ENCODE peak calls at places on chromosomes 7 and 10, in ten cellular contexts. One of them, this sample, is unnamed.

GRCh38 chr10:110003524-110003885 is 4.3 kb upstream of the ADD3 start:
- DNase-seq in endothelial cell of umbilical vein: no peak
- DNase-seq in A549: no peak
- DNase-seq in K562: no peak
- DNase-seq in NB4: no peak
- DNase-seq in H1: no peak
- DNase-seq in HepG2: no peak
- DNase-seq in WTC11: no peak
- DNase-seq in SK-N-SH: no peak
- DNase-seq in GM12878: no peak
- DNase-seq in this sample: no peak

GRCh38 chr7:149261829-149262617 is at the start of gene ZNF783:
- DNase-seq in endothelial cell of umbilical vein: peak
- DNase-seq in A549: peak
- DNase-seq in K562: peak
- DNase-seq in NB4: peak
- DNase-seq in H1: peak
- DNase-seq in HepG2: peak
- DNase-seq in WTC11: peak
- DNase-seq in SK-N-SH: peak
- DNase-seq in GM12878: peak
- DNase-seq in this sample: peak

GRCh38 chr10:94225589-94225988 is 137.2 kb downstream of the NOC3L start:
- DNase-seq in endothelial cell of umbilical vein: peak
- DNase-seq in A549: peak
- DNase-seq in K562: no peak
- DNase-seq in NB4: no peak
- DNase-seq in H1: no peak
- DNase-seq in HepG2: no peak
- DNase-seq in WTC11: peak
- DNase-seq in SK-N-SH: no peak
- DNase-seq in GM12878: no peak
- DNase-seq in this sample: no peak

GRCh38 chr7:131355917-131356777 is 28.5 kb downstream of the MKLN1 start:
- DNase-seq in endothelial cell of umbilical vein: no peak
- DNase-seq in A549: no peak
- DNase-seq in K562: no peak
- DNase-seq in NB4: no peak
- DNase-seq in H1: no peak
- DNase-seq in HepG2: no peak
- DNase-seq in WTC11: no peak
- DNase-seq in SK-N-SH: no peak
- DNase-seq in GM12878: no peak
- DNase-seq in this sample: no peak

GRCh38 chr7:28984631-28985030 is 26.5 kb upstream of the TRIL start:
- DNase-seq in endothelial cell of umbilical vein: peak
- DNase-seq in A549: peak
- DNase-seq in K562: no peak
- DNase-seq in NB4: peak
- DNase-seq in H1: no peak
- DNase-seq in HepG2: no peak
- DNase-seq in WTC11: no peak
- DNase-seq in SK-N-SH: peak
- DNase-seq in GM12878: no peak
- DNase-seq in this sample: no peak

GRCh38 chr7:94266278-94266677 is 128.4 kb upstream of the COL1A2 start:
- DNase-seq in endothelial cell of umbilical vein: no peak
- DNase-seq in A549: no peak
- DNase-seq in K562: no peak
- DNase-seq in NB4: peak
- DNase-seq in H1: no peak
- DNase-seq in HepG2: no peak
- DNase-seq in WTC11: no peak
- DNase-seq in SK-N-SH: no peak
- DNase-seq in GM12878: no peak
- DNase-seq in this sample: no peak

GRCh38 chr10:113529575-113529974 is 23.3 kb upstream of the HABP2 start:
- DNase-seq in endothelial cell of umbilical vein: no peak
- DNase-seq in A549: no peak
- DNase-seq in K562: no peak
- DNase-seq in NB4: no peak
- DNase-seq in H1: no peak
- DNase-seq in HepG2: no peak
- DNase-seq in WTC11: no peak
- DNase-seq in SK-N-SH: no peak
- DNase-seq in GM12878: no peak
- DNase-seq in this sample: no peak

GRCh38 chr7:117716707-117717294 is 156.4 kb downstream of the CTTNBP2 start:
- DNase-seq in endothelial cell of umbilical vein: no peak
- DNase-seq in A549: no peak
- DNase-seq in K562: no peak
- DNase-seq in NB4: no peak
- DNase-seq in H1: no peak
- DNase-seq in HepG2: no peak
- DNase-seq in WTC11: no peak
- DNase-seq in SK-N-SH: no peak
- DNase-seq in GM12878: no peak
- DNase-seq in this sample: no peak

GRCh38 chr10:12010353-12010752 is 32.3 kb downstream of the UPF2 start:
- DNase-seq in endothelial cell of umbilical vein: no peak
- DNase-seq in A549: no peak
- DNase-seq in K562: no peak
- DNase-seq in NB4: no peak
- DNase-seq in H1: no peak
- DNase-seq in HepG2: no peak
- DNase-seq in WTC11: no peak
- DNase-seq in SK-N-SH: no peak
- DNase-seq in GM12878: no peak
- DNase-seq in this sample: no peak

GRCh38 chr7:53418834-53419482 is 383.5 kb downstream of the POM121L12 start:
- DNase-seq in endothelial cell of umbilical vein: no peak
- DNase-seq in A549: no peak
- DNase-seq in K562: no peak
- DNase-seq in NB4: no peak
- DNase-seq in H1: no peak
- DNase-seq in HepG2: no peak
- DNase-seq in WTC11: no peak
- DNase-seq in SK-N-SH: no peak
- DNase-seq in GM12878: no peak
- DNase-seq in this sample: no peak

DNA sequence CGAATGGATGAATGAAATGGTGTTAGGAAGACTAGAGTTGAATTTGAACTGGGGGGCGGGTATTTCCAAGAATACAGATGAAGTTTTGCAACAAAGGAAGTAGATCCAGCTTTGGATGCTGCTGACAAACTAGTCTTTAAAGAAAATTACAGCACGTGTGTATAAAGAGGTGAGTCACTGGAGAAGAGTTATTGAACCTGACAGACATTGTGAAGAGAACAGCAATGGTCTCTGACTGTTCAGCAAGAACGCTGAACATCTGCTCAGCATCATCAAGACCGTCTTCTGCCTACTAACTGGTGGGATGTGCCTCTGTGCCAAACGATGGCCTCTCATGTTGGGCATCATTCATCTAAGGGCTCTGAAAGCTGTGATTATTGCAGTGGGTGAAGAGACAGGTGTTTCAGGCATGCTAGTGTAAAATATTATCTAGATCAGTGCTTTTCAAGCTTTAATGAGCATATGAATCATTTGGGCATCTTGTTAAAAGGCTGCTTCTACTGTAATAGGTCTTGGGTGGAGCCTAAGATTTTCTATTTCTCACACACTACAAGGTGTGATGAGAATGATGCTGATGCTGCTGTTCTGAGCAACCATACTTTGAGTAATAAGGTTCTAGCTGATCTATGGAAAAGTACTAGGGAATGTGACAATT is 291.3 kb downstream of the PTEN start:
- DNase-seq in endothelial cell of umbilical vein: no peak
- DNase-seq in A549: no peak
- DNase-seq in K562: no peak
- DNase-seq in NB4: no peak
- DNase-seq in H1: no peak
- DNase-seq in HepG2: no peak
- DNase-seq in WTC11: no peak
- DNase-seq in SK-N-SH: no peak
- DNase-seq in GM12878: no peak
- DNase-seq in this sample: no peak
- TF ChIP-seq MAX in endothelial cell of umbilical vein: no peak
- TF ChIP-seq MAX in A549: no peak
- TF ChIP-seq MAX in K562: no peak
- TF ChIP-seq MAX in NB4: no peak
- TF ChIP-seq MAX in H1: no peak
- TF ChIP-seq MAX in HepG2: no peak
- TF ChIP-seq MAX in WTC11: no peak
- TF ChIP-seq MAX in SK-N-SH: peak
- TF ChIP-seq MAX in GM12878: no peak
- TF ChIP-seq MAX in this sample: no peak

DNA sequence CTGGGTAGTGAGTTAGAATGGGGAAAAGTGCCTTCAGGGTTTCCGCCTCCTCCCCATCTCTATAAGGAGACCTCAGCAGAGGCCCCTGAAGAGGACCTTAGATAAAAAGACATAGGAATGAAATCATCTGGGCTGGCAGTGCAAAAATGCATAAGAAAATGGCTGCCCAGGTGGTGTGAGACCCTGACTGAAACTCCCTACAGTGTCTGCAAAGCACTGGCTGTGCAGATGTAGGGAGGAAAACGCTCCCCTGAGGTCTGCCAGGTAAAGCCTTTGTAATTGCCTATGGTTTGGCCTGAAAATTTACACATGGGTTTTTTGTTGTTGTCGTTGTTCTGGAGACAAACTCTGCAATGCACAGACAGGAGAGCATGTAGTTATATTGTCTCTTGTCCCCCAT is 128.1 kb upstream of the VWC2 start:
- DNase-seq in endothelial cell of umbilical vein: no peak
- DNase-seq in A549: no peak
- DNase-seq in K562: no peak
- DNase-seq in NB4: no peak
- DNase-seq in H1: no peak
- DNase-seq in HepG2: no peak
- DNase-seq in WTC11: no peak
- DNase-seq in SK-N-SH: no peak
- DNase-seq in GM12878: no peak
- DNase-seq in this sample: no peak
- TF ChIP-seq MAX in endothelial cell of umbilical vein: no peak
- TF ChIP-seq MAX in A549: no peak
- TF ChIP-seq MAX in K562: no peak
- TF ChIP-seq MAX in NB4: no peak
- TF ChIP-seq MAX in H1: no peak
- TF ChIP-seq MAX in HepG2: no peak
- TF ChIP-seq MAX in WTC11: no peak
- TF ChIP-seq MAX in SK-N-SH: no peak
- TF ChIP-seq MAX in GM12878: no peak
- TF ChIP-seq MAX in this sample: no peak

GRCh38 chr7:2460641-2461040 is 15.6 kb downstream of the GRIFIN start:
- DNase-seq in endothelial cell of umbilical vein: no peak
- DNase-seq in A549: no peak
- DNase-seq in K562: no peak
- DNase-seq in NB4: no peak
- DNase-seq in H1: no peak
- DNase-seq in HepG2: no peak
- DNase-seq in WTC11: no peak
- DNase-seq in SK-N-SH: no peak
- DNase-seq in GM12878: no peak
- DNase-seq in this sample: no peak
- TF ChIP-seq MAX in endothelial cell of umbilical vein: no peak
- TF ChIP-seq MAX in A549: no peak
- TF ChIP-seq MAX in K562: no peak
- TF ChIP-seq MAX in NB4: no peak
- TF ChIP-seq MAX in H1: no peak
- TF ChIP-seq MAX in HepG2: no peak
- TF ChIP-seq MAX in WTC11: no peak
- TF ChIP-seq MAX in SK-N-SH: no peak
- TF ChIP-seq MAX in GM12878: no peak
- TF ChIP-seq MAX in this sample: no peak

GRCh38 chr10:80474920-80475319 is 20.8 kb downstream of the TSPAN14 start:
- DNase-seq in endothelial cell of umbilical vein: no peak
- DNase-seq in A549: no peak
- DNase-seq in K562: no peak
- DNase-seq in NB4: no peak
- DNase-seq in H1: no peak
- DNase-seq in HepG2: no peak
- DNase-seq in WTC11: no peak
- DNase-seq in SK-N-SH: no peak
- DNase-seq in GM12878: no peak
- DNase-seq in this sample: no peak

GRCh38 chr10:80473096-80473657 is 19.1 kb downstream of the TSPAN14 start:
- DNase-seq in endothelial cell of umbilical vein: no peak
- DNase-seq in A549: no peak
- DNase-seq in K562: no peak
- DNase-seq in NB4: no peak
- DNase-seq in H1: no peak
- DNase-seq in HepG2: no peak
- DNase-seq in WTC11: no peak
- DNase-seq in SK-N-SH: no peak
- DNase-seq in GM12878: no peak
- DNase-seq in this sample: no peak

GRCh38 chr10:80472234-80473095 is 18.4 kb downstream of the TSPAN14 start:
- DNase-seq in endothelial cell of umbilical vein: peak
- DNase-seq in A549: no peak
- DNase-seq in K562: no peak
- DNase-seq in NB4: no peak
- DNase-seq in H1: no peak
- DNase-seq in HepG2: no peak
- DNase-seq in WTC11: no peak
- DNase-seq in SK-N-SH: no peak
- DNase-seq in GM12878: peak
- DNase-seq in this sample: no peak

GRCh38 chr10:80474597-80474910 is 20.4 kb downstream of the TSPAN14 start:
- DNase-seq in endothelial cell of umbilical vein: no peak
- DNase-seq in A549: no peak
- DNase-seq in K562: no peak
- DNase-seq in NB4: no peak
- DNase-seq in H1: no peak
- DNase-seq in HepG2: no peak
- DNase-seq in WTC11: no peak
- DNase-seq in SK-N-SH: no peak
- DNase-seq in GM12878: no peak
- DNase-seq in this sample: no peak

DNA sequence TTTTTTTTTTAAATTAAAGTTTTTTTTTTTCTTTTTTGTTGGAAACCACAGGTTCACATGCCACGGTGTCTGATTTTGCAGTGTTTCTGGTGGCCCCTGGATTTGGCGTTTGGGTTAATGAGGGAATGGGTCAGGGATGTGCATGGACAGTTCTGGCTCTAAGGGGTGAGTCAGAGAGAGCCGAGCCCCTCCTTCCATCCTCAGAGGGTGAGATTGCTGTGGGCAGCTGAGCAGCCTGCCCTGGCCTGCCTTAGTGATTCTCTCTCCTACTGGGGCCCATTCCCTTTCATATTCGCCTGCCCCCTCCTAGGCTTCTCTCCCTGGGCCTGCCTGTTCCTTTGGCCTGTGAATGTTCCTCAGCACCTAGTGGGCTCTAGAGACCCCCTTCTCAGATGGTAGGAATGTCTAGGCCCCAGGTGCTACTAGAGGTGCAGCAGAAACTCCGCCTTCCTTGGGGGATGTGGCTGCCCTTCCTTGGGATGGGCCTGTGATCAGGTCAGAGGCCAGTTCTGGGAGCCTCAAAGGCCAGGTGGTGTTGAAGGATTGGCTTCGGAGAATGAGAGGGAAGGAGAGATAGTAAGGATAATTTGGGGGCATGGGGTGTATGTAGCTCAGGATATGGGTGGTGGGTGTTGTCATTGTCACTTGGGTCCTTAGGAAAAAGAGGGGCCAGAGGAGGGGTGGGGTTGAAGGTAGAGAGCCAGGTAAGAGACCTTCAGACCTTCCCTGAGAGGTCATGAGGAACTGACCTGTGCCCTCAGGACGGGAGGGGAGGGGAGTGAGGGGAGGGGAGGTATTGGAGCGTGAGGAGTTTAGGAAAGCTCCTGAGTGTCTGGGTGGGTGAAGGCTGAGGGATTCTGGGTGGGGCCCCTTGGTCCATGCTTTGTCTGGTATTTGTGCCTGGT is 19.8 kb downstream of the TSPAN14 start:
- DNase-seq in endothelial cell of umbilical vein: no peak
- DNase-seq in A549: no peak
- DNase-seq in K562: no peak
- DNase-seq in NB4: no peak
- DNase-seq in H1: no peak
- DNase-seq in HepG2: no peak
- DNase-seq in WTC11: no peak
- DNase-seq in SK-N-SH: no peak
- DNase-seq in GM12878: no peak
- DNase-seq in this sample: no peak
- TF ChIP-seq MAX in endothelial cell of umbilical vein: no peak
- TF ChIP-seq MAX in A549: no peak
- TF ChIP-seq MAX in K562: no peak
- TF ChIP-seq MAX in NB4: no peak
- TF ChIP-seq MAX in H1: no peak
- TF ChIP-seq MAX in HepG2: no peak
- TF ChIP-seq MAX in WTC11: no peak
- TF ChIP-seq MAX in SK-N-SH: no peak
- TF ChIP-seq MAX in GM12878: no peak
- TF ChIP-seq MAX in this sample: no peak

This sample was measured in HCT116.